ENCODE peak calls at places on chromosome 22, in eight cellular contexts. One of them, this sample, is unnamed.

GRCh38 chr22:45179276-45180049 is 15.7 kb downstream of the NUP50 start:
- DNase-seq in GM20000: no peak
- DNase-seq in HS-27A: no peak
- DNase-seq in endothelial cell: no peak
- DNase-seq in A549: no peak
- DNase-seq in nephron progenitor cell: no peak
- DNase-seq in NCI-H1436 treated with DMSO at 0.1 percent for 48 hours: no peak
- DNase-seq in HT1080: no peak
- DNase-seq in this sample: no peak

GRCh38 chr22:39241632-39242388 is 3.0 kb downstream of the PDGFB start:
- DNase-seq in endothelial cell: no peak
- DNase-seq in HT1080: no peak
- DNase-seq in NCI-H1436 treated with DMSO at 0.1 percent for 48 hours: no peak
- DNase-seq in nephron progenitor cell: peak
- DNase-seq in A549: no peak
- DNase-seq in HS-27A: no peak
- DNase-seq in GM20000: peak
- DNase-seq in this sample: no peak

GRCh38 chr22:24107668-24108067 is 73.6 kb upstream of the SUSD2 start:
- DNase-seq in HS-27A: no peak
- DNase-seq in GM20000: no peak
- DNase-seq in A549: no peak
- DNase-seq in endothelial cell: no peak
- DNase-seq in NCI-H1436 treated with DMSO at 0.1 percent for 48 hours: no peak
- DNase-seq in HT1080: peak
- DNase-seq in nephron progenitor cell: no peak
- DNase-seq in this sample: no peak

GRCh38 chr22:22213231-22213630 is 31.4 kb upstream of the VPREB1 start:
- DNase-seq in HS-27A: no peak
- DNase-seq in A549: no peak
- DNase-seq in endothelial cell: no peak
- DNase-seq in nephron progenitor cell: no peak
- DNase-seq in GM20000: no peak
- DNase-seq in NCI-H1436 treated with DMSO at 0.1 percent for 48 hours: no peak
- DNase-seq in HT1080: no peak
- DNase-seq in this sample: no peak

GRCh38 chr22:21025266-21025665 is 7.1 kb downstream of the SLC7A4 start:
- DNase-seq in NCI-H1436 treated with DMSO at 0.1 percent for 48 hours: no peak
- DNase-seq in HS-27A: no peak
- DNase-seq in GM20000: no peak
- DNase-seq in endothelial cell: no peak
- DNase-seq in nephron progenitor cell: no peak
- DNase-seq in A549: no peak
- DNase-seq in HT1080: no peak
- DNase-seq in this sample: no peak

GRCh38 chr22:44068422-44069191 is 44.5 kb downstream of the PARVB start:
- DNase-seq in nephron progenitor cell: no peak
- DNase-seq in HT1080: no peak
- DNase-seq in endothelial cell: peak
- DNase-seq in GM20000: peak
- DNase-seq in HS-27A: no peak
- DNase-seq in NCI-H1436 treated with DMSO at 0.1 percent for 48 hours: no peak
- DNase-seq in A549: no peak
- DNase-seq in this sample: no peak

GRCh38 chr22:39654959-39655579 is 84.5 kb downstream of the CACNA1I start:
- DNase-seq in nephron progenitor cell: no peak
- DNase-seq in NCI-H1436 treated with DMSO at 0.1 percent for 48 hours: no peak
- DNase-seq in GM20000: no peak
- DNase-seq in endothelial cell: no peak
- DNase-seq in A549: peak
- DNase-seq in HT1080: no peak
- DNase-seq in HS-27A: no peak
- DNase-seq in this sample: no peak

GRCh38 chr22:40525250-40525884 is 111.2 kb downstream of the MRTFA start:
- DNase-seq in GM20000: no peak
- DNase-seq in A549: peak
- DNase-seq in NCI-H1436 treated with DMSO at 0.1 percent for 48 hours: no peak
- DNase-seq in nephron progenitor cell: peak
- DNase-seq in HS-27A: no peak
- DNase-seq in HT1080: peak
- DNase-seq in endothelial cell: peak
- DNase-seq in this sample: no peak

GRCh38 chr22:19663821-19664325 is 50.4 kb upstream of the SEPTIN5 start:
- DNase-seq in NCI-H1436 treated with DMSO at 0.1 percent for 48 hours: no peak
- DNase-seq in HT1080: no peak
- DNase-seq in GM20000: no peak
- DNase-seq in HS-27A: no peak
- DNase-seq in endothelial cell: no peak
- DNase-seq in A549: no peak
- DNase-seq in nephron progenitor cell: peak
- DNase-seq in this sample: no peak

GRCh38 chr22:25113316-25113721 is 86.3 kb upstream of the CRYBB3 start:
- DNase-seq in NCI-H1436 treated with DMSO at 0.1 percent for 48 hours: no peak
- DNase-seq in A549: no peak
- DNase-seq in HS-27A: no peak
- DNase-seq in nephron progenitor cell: no peak
- DNase-seq in endothelial cell: no peak
- DNase-seq in GM20000: no peak
- DNase-seq in HT1080: peak
- DNase-seq in this sample: no peak

GRCh38 chr22:32649515-32650200 is 151.8 kb upstream of the TIMP3 start:
- DNase-seq in endothelial cell: no peak
- DNase-seq in nephron progenitor cell: no peak
- DNase-seq in HT1080: peak
- DNase-seq in NCI-H1436 treated with DMSO at 0.1 percent for 48 hours: no peak
- DNase-seq in HS-27A: peak
- DNase-seq in A549: peak
- DNase-seq in GM20000: no peak
- DNase-seq in this sample: no peak

GRCh38 chr22:24521791-24522245 is 26.7 kb downstream of the UPB1 start:
- DNase-seq in HT1080: peak
- DNase-seq in endothelial cell: peak
- DNase-seq in nephron progenitor cell: no peak
- DNase-seq in NCI-H1436 treated with DMSO at 0.1 percent for 48 hours: peak
- DNase-seq in HS-27A: no peak
- DNase-seq in GM20000: peak
- DNase-seq in A549: peak
- DNase-seq in this sample: peak

GRCh38 chr22:27238935-27239510 is 562.5 kb downstream of the MN1 start:
- DNase-seq in A549: peak
- DNase-seq in GM20000: no peak
- DNase-seq in NCI-H1436 treated with DMSO at 0.1 percent for 48 hours: no peak
- DNase-seq in HT1080: peak
- DNase-seq in endothelial cell: no peak
- DNase-seq in nephron progenitor cell: peak
- DNase-seq in HS-27A: peak
- DNase-seq in this sample: no peak

GRCh38 chr22:22552630-22553029 is 6.4 kb downstream of the PRAME start:
- DNase-seq in HS-27A: no peak
- DNase-seq in nephron progenitor cell: no peak
- DNase-seq in endothelial cell: peak
- DNase-seq in A549: peak
- DNase-seq in NCI-H1436 treated with DMSO at 0.1 percent for 48 hours: no peak
- DNase-seq in HT1080: no peak
- DNase-seq in GM20000: peak
- DNase-seq in this sample: no peak

GRCh38 chr22:38455530-38456271 is 702 bp upstream of the KCNJ4 start:
- DNase-seq in HS-27A: no peak
- DNase-seq in A549: no peak
- DNase-seq in NCI-H1436 treated with DMSO at 0.1 percent for 48 hours: no peak
- DNase-seq in nephron progenitor cell: peak
- DNase-seq in GM20000: peak
- DNase-seq in endothelial cell: peak
- DNase-seq in HT1080: no peak
- DNase-seq in this sample: peak

GRCh38 chr22:39263626-39264025 is 18.8 kb upstream of the PDGFB start:
- DNase-seq in endothelial cell: no peak
- DNase-seq in NCI-H1436 treated with DMSO at 0.1 percent for 48 hours: no peak
- DNase-seq in HT1080: no peak
- DNase-seq in A549: no peak
- DNase-seq in GM20000: no peak
- DNase-seq in HS-27A: no peak
- DNase-seq in nephron progenitor cell: no peak
- DNase-seq in this sample: no peak

GRCh38 chr22:50308597-50308935 is 1.1 kb upstream of the PLXNB2 start:
- DNase-seq in NCI-H1436 treated with DMSO at 0.1 percent for 48 hours: no peak
- DNase-seq in nephron progenitor cell: peak
- DNase-seq in HT1080: peak
- DNase-seq in A549: peak
- DNase-seq in GM20000: no peak
- DNase-seq in endothelial cell: peak
- DNase-seq in HS-27A: no peak
- DNase-seq in this sample: no peak

GRCh38 chr22:17120281-17120680 is 879 bp downstream of the TMEM121B start:
- DNase-seq in endothelial cell: peak
- DNase-seq in HS-27A: no peak
- DNase-seq in GM20000: peak
- DNase-seq in A549: peak
- DNase-seq in HT1080: no peak
- DNase-seq in NCI-H1436 treated with DMSO at 0.1 percent for 48 hours: no peak
- DNase-seq in nephron progenitor cell: peak
- DNase-seq in this sample: peak

GRCh38 chr22:39658806-39659463 is 88.4 kb downstream of the CACNA1I start:
- DNase-seq in HT1080: no peak
- DNase-seq in HS-27A: no peak
- DNase-seq in NCI-H1436 treated with DMSO at 0.1 percent for 48 hours: no peak
- DNase-seq in endothelial cell: no peak
- DNase-seq in nephron progenitor cell: no peak
- DNase-seq in GM20000: no peak
- DNase-seq in A549: no peak
- DNase-seq in this sample: no peak

GRCh38 chr22:49975543-49976389 is 15.2 kb downstream of the PIM3 start:
- DNase-seq in HT1080: no peak
- DNase-seq in nephron progenitor cell: peak
- DNase-seq in HS-27A: no peak
- DNase-seq in A549: peak
- DNase-seq in GM20000: peak
- DNase-seq in NCI-H1436 treated with DMSO at 0.1 percent for 48 hours: no peak
- DNase-seq in endothelial cell: peak
- DNase-seq in this sample: no peak

GRCh38 chr22:42343136-42343484 is 72.7 kb upstream of the TCF20 start:
- DNase-seq in GM20000: no peak
- DNase-seq in NCI-H1436 treated with DMSO at 0.1 percent for 48 hours: no peak
- DNase-seq in HT1080: no peak
- DNase-seq in A549: peak
- DNase-seq in HS-27A: no peak
- DNase-seq in nephron progenitor cell: peak
- DNase-seq in endothelial cell: no peak
- DNase-seq in this sample: peak

GRCh38 chr22:31852691-31853370 is 91.5 kb upstream of the YWHAH start:
- DNase-seq in NCI-H1436 treated with DMSO at 0.1 percent for 48 hours: no peak
- DNase-seq in nephron progenitor cell: no peak
- DNase-seq in GM20000: no peak
- DNase-seq in endothelial cell: no peak
- DNase-seq in HS-27A: no peak
- DNase-seq in HT1080: no peak
- DNase-seq in A549: no peak
- DNase-seq in this sample: no peak

GRCh38 chr22:47066616-47066905 is 304.1 kb downstream of the TBC1D22A start:
- DNase-seq in HT1080: no peak
- DNase-seq in HS-27A: no peak
- DNase-seq in endothelial cell: no peak
- DNase-seq in A549: no peak
- DNase-seq in NCI-H1436 treated with DMSO at 0.1 percent for 48 hours: no peak
- DNase-seq in nephron progenitor cell: no peak
- DNase-seq in GM20000: no peak
- DNase-seq in this sample: no peak

GRCh38 chr22:36546092-36546804 is 17.3 kb upstream of the EIF3D start:
- DNase-seq in nephron progenitor cell: peak
- DNase-seq in NCI-H1436 treated with DMSO at 0.1 percent for 48 hours: no peak
- DNase-seq in GM20000: peak
- DNase-seq in A549: peak
- DNase-seq in HT1080: peak
- DNase-seq in endothelial cell: peak
- DNase-seq in HS-27A: no peak
- DNase-seq in this sample: peak

GRCh38 chr22:42338502-42338901 is 68.0 kb upstream of the TCF20 start:
- DNase-seq in endothelial cell: no peak
- DNase-seq in A549: no peak
- DNase-seq in HS-27A: no peak
- DNase-seq in nephron progenitor cell: no peak
- DNase-seq in GM20000: no peak
- DNase-seq in NCI-H1436 treated with DMSO at 0.1 percent for 48 hours: no peak
- DNase-seq in HT1080: no peak
- DNase-seq in this sample: no peak

GRCh38 chr22:19620742-19621371 is 93.4 kb upstream of the SEPTIN5 start:
- DNase-seq in endothelial cell: no peak
- DNase-seq in nephron progenitor cell: no peak
- DNase-seq in HT1080: no peak
- DNase-seq in NCI-H1436 treated with DMSO at 0.1 percent for 48 hours: no peak
- DNase-seq in GM20000: no peak
- DNase-seq in A549: no peak
- DNase-seq in HS-27A: no peak
- DNase-seq in this sample: no peak